ENCODE peak calls at places on chromosomes 7 and 10, in five cellular contexts. D, X, S, R and I are unnamed samples. For H3K4me1, the result is how much of the 10 kb centered on the place peaks cover.

GRCh38 chr10:77859865-77860282 is 66.7 kb downstream of the DLG5 start:
- DNase-seq in R (no peak), D (no peak), S (no peak), X (no peak), I (no peak)

GRCh38 chr10:103888113-103888841 is 29.7 kb downstream of the STN1 start:
- DNase-seq in X (peak), D (no peak), S (peak), R (no peak), I (peak)

GRCh38 chr10:31515819-31516402 is 196.9 kb downstream of the ZEB1 start:
- DNase-seq in D (no peak), R (no peak), S (no peak), X (no peak), I (no peak)

GRCh38 chr10:33402748-33403147 is 68.3 kb upstream of the NRP1 start:
- DNase-seq in D (no peak), X (no peak), R (no peak), S (no peak), I (no peak)

GRCh38 chr7:106823631-106824030 is 41.5 kb upstream of the PIK3CG start:
- DNase-seq in D (no peak), R (no peak), X (no peak), S (peak), I (no peak)

GRCh38 chr10:239109-239508 is 103.9 kb downstream of the ZMYND11 start:
- DNase-seq in X (no peak), R (no peak), D (no peak), S (no peak), I (peak)

GRCh38 chr10:83078160-83078559 is 1061.1 kb upstream of the GHITM start:
- DNase-seq in X (no peak), S (no peak), R (no peak), D (no peak), I (no peak)

GRCh38 chr10:28897617-28898464 is 220.5 kb downstream of the BAMBI start:
- DNase-seq in X (peak), R (no peak), D (no peak), S (no peak), I (no peak)

GRCh38 chr10:2111936-2112335 is 374.6 kb upstream of the ADARB2 start:
- DNase-seq in R (no peak), S (peak), X (no peak), D (no peak), I (peak)

GRCh38 chr7:2758673-2759603 is 70.9 kb downstream of the AMZ1 start:
- DNase-seq in D (no peak), X (no peak), R (no peak), S (no peak), I (no peak)

GRCh38 chr7:50330701-50331100 is 26.2 kb downstream of the IKZF1 start:
- DNase-seq in D (no peak), S (no peak), R (no peak), X (no peak), I (no peak)

GRCh38 chr7:484365-485101 is 35.1 kb downstream of the PDGFA start:
- DNase-seq in R (no peak), D (peak), X (peak), S (peak), I (no peak)

GRCh38 chr10:86769991-86770390 is 13.6 kb downstream of the BMPR1A start:
- DNase-seq in D (no peak), X (no peak), S (no peak), R (no peak), I (no peak)

GRCh38 chr7:47516985-47517590 is 64.8 kb downstream of the TNS3 start:
- DNase-seq in D (no peak), S (no peak), X (no peak), R (no peak), I (no peak)

GRCh38 chr10:133159950-133160812 is at the start of gene KNDC1:
- DNase-seq in X (no peak), D (peak), S (no peak), R (no peak), I (no peak)

GRCh38 chr10:70060389-70060788 is 7.7 kb downstream of the MACROH2A2 start:
- DNase-seq in X (no peak), R (no peak), S (no peak), D (no peak), I (no peak)

GRCh38 chr10:89869180-89869579 is 167.8 kb downstream of the KIF20B start:
- DNase-seq in S (no peak), R (no peak), D (no peak), X (no peak), I (no peak)

GRCh38 chr7:46145412-46145811 is 224.3 kb upstream of the IGFBP3 start:
- DNase-seq in D (no peak), X (no peak), S (peak), R (no peak), I (peak)

GRCh38 chr7:85324145-85324799 is 137.4 kb upstream of the SEMA3D start:
- DNase-seq in X (no peak), S (no peak), D (no peak), R (no peak), I (no peak)

GRCh38 chr7:85320699-85321476 is 134.0 kb upstream of the SEMA3D start:
- DNase-seq in X (no peak), S (no peak), R (no peak), D (no peak), I (no peak)

GRCh38 chr7:85316489-85316888 is 129.6 kb upstream of the SEMA3D start:
- DNase-seq in D (no peak), X (no peak), R (no peak), S (no peak), I (no peak)

DNA sequence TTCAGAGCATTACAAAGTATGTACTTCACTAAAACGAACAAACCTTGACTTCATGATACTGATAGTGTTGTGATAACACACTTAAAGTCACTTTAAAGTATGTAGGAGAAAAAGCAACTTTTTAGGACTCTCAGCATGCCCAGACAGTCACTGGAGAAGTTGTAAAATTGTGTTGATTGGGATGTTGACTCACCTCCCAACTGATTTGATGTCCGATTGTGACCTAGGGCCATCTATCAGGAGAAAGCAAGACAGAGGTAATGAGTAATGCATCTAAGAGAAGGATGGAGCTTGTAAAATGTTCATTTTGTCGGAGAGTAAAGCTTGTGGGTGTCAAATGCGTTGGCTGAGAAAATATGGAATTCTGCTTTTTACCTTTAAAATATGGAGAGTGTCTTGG is 135.4 kb upstream of the SEMA3D start:
- DNase-seq in R (no peak), S (no peak), X (no peak), D (no peak), I (no peak)
- H3K27ac ChIP-seq in R (no peak), S (no peak), X (no peak), D (no peak), I (no peak)

DNA sequence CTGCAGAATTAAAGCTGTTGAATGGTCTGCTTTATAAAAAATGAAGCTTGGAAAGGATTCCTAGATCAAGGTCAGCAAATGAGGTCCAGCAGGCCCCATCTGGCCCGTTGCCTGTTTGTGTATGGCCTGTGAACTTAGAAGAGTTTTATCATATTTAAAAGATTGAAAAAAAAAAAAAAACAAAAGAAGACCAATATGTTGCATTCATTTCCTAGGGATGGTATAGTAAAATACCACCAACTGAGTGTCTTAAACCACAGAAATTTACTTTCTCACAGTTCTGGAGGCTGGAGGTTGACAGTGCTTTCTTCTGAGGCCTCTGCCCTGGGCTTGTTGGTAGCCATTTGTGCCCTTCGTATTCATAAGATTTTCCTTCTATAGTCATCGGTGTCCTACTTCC is 109.2 kb downstream of the PPP1R3A start:
- DNase-seq in D (no peak), X (no peak), S (no peak), R (no peak), I (no peak)
- TF ChIP-seq CTCF in D (no peak), X (no peak), S (no peak), R (no peak), I (no peak)

GRCh38 chr10:22626784-22627183 is 87.6 kb downstream of the PIP4K2A start:
- DNase-seq in D (no peak), S (no peak), X (no peak), R (no peak), I (no peak)
- H3K4me1 ChIP-seq in D (half or more), S (half or more), X (half or more), R (half or more), I (half or more)

DNA sequence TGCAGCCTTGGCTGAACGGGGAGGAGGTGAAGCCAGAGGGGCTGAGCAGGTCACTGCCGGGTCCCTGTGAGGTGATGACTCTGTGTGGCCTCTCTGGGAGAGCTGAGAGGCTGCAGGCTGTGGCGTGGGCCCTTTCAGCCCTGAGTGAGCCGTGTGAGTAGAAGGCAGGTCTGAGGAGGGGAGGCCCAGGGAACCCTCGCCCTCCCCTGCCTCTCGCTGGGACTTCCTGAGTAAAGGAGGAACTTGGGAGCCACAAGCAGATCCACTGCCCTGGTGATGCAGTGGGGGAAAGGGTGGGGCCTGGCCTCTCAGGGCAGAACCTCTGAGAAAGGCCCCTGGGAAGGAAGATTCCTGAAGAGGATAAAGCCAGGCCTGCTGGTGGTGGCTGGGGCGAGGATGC is 22.8 kb downstream of the EEPD1 start:
- DNase-seq in R (no peak), D (peak), S (no peak), X (peak), I (no peak)
- H3K27ac ChIP-seq in R (no peak), D (peak), S (no peak), X (peak), I (no peak)

GRCh38 chr10:59711871-59712491 is 2.3 kb upstream of the SLC16A9 start:
- DNase-seq in X (no peak), R (no peak), D (no peak), S (no peak), I (no peak)
- TF ChIP-seq CTCF in X (no peak), R (no peak), D (no peak), S (no peak), I (no peak)